ENCODE peak calls at places on chromosome 19, in six cellular contexts. X is SK-N-SH, P is uterus, W is breast epithelium, T is MM.1S, Y is testis. I is an unnamed sample.

GRCh38 chr19:677201-677600 is 1.0 kb downstream of the FSTL3 start:
- DNase-seq in W (peak; percentile 77), T (no peak), P (peak; percentile 80), Y (peak; percentile 58), X (peak; percentile 67), I (no peak)

GRCh38 chr19:2665103-2665502 is 37.4 kb downstream of the GNG7 start:
- DNase-seq in Y (no peak), X (no peak), W (no peak), T (no peak), P (no peak), I (no peak)

GRCh38 chr19:29014857-29015436 is 198.0 kb downstream of the UQCRFS1 start:
- DNase-seq in T (no peak), X (no peak), W (no peak), Y (no peak), P (no peak), I (no peak)

GRCh38 chr19:58328999-58329398 is 2.2 kb downstream of the ZSCAN22 start:
- DNase-seq in X (peak; percentile 61), T (no peak), W (no peak), P (no peak), Y (no peak), I (peak; percentile 47)

GRCh38 chr19:47122359-47123335 is 8.0 kb upstream of the SAE1 start:
- DNase-seq in X (no peak), W (no peak), Y (no peak), T (no peak), P (no peak), I (no peak)

GRCh38 chr19:48683349-48683748 is 10.5 kb upstream of the NTN5 start:
- DNase-seq in P (peak; percentile 46), Y (peak; percentile 84), W (no peak), T (peak; percentile 17), X (no peak), I (no peak)

GRCh38 chr19:802497-802887 is 5.2 kb downstream of the PTBP1 start:
- DNase-seq in X (no peak), P (no peak), W (no peak), Y (no peak), T (no peak), I (no peak)

GRCh38 chr19:47427241-47428176 is 8.2 kb upstream of the MEIS3 start:
- DNase-seq in P (peak; percentile 76), Y (peak; percentile 67), X (peak; percentile 86), W (peak; percentile 67), T (peak; percentile 43), I (peak; percentile 87)

GRCh38 chr19:48591021-48591420 is 15.5 kb upstream of the SPACA4 start:
- DNase-seq in X (no peak), T (no peak), P (no peak), W (no peak), Y (no peak), I (no peak)

GRCh38 chr19:39671739-39672363 is 16.1 kb downstream of the LGALS16 start:
- DNase-seq in X (peak; percentile 34), T (peak; percentile 83), W (no peak), P (no peak), Y (peak; percentile 53), I (peak; percentile 40)

GRCh38 chr19:16161848-16162247 is 11.5 kb downstream of the CIB3 start:
- DNase-seq in Y (no peak), T (no peak), X (no peak), W (no peak), P (no peak), I (no peak)

GRCh38 chr19:2047449-2048103 is 3.5 kb downstream of the MKNK2 start:
- DNase-seq in T (peak; percentile 5), X (no peak), Y (no peak), P (no peak), W (no peak), I (no peak)

GRCh38 chr19:46637224-46637623 is 1.2 kb upstream of the GNG8 start:
- DNase-seq in P (no peak), W (no peak), X (no peak), T (no peak), Y (no peak), I (no peak)

GRCh38 chr19:33697766-33698165 is 76.0 kb downstream of the CHST8 start:
- DNase-seq in T (no peak), P (no peak), Y (no peak), X (no peak), W (no peak), I (no peak)

GRCh38 chr19:38759590-38760003 is 13.7 kb downstream of the LGALS7 start:
- DNase-seq in P (no peak), W (no peak), X (no peak), T (no peak), Y (peak; percentile 80), I (no peak)

GRCh38 chr19:48553676-48554384 is 1.9 kb downstream of the SULT2B1 start:
- DNase-seq in W (no peak), P (peak; percentile 44), T (no peak), X (peak; percentile 67), Y (peak; percentile 62), I (peak; percentile 90)

GRCh38 chr19:55703790-55704215 is 28.8 kb downstream of the EPN1 start:
- DNase-seq in W (no peak), X (peak; percentile 83), Y (peak; percentile 84), T (no peak), P (no peak), I (no peak)

GRCh38 chr19:33194884-33195710 is 967 bp downstream of the LRP3 start:
- DNase-seq in P (peak; percentile 45), X (peak; percentile 78), T (no peak), Y (peak; percentile 70), W (no peak), I (peak; percentile 33)

GRCh38 chr19:48615145-48616040 is 517 bp upstream of the FAM83E start:
- DNase-seq in W (no peak), X (no peak), P (no peak), Y (no peak), T (no peak), I (no peak)

GRCh38 chr19:49114630-49115363 is 627 bp downstream of the LIN7B start:
- DNase-seq in W (no peak), X (peak; percentile 72), T (no peak), Y (peak; percentile 72), P (peak; percentile 62), I (peak; percentile 85)

DNA sequence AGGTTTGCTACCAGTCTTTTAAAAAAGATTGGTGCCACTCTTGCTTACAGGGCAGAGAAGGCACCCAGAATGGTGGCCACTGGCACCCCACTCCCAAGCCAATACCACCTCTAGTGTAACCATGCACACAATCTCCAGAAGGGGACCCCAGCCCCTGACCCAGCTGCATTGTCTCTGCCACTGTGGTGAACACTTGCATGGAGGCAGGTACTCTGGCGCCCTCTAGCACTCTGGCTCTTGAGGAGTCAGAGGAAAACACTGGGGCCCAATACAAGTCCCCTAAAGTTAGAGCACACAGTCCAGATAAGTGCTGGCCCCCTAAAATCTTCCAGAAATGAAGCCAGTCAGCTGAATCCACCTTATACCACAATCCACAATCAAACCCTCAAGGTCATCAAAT is 6.0 kb downstream of the ERVV-1 start:
- DNase-seq in X (no peak), W (no peak), T (no peak), P (no peak), Y (peak; percentile 67), I (peak; percentile 69)
- TF ChIP-seq CTCF in X (no peak), W (no peak), T (no peak), P (no peak), Y (no peak), I (peak; percentile 63)

DNA sequence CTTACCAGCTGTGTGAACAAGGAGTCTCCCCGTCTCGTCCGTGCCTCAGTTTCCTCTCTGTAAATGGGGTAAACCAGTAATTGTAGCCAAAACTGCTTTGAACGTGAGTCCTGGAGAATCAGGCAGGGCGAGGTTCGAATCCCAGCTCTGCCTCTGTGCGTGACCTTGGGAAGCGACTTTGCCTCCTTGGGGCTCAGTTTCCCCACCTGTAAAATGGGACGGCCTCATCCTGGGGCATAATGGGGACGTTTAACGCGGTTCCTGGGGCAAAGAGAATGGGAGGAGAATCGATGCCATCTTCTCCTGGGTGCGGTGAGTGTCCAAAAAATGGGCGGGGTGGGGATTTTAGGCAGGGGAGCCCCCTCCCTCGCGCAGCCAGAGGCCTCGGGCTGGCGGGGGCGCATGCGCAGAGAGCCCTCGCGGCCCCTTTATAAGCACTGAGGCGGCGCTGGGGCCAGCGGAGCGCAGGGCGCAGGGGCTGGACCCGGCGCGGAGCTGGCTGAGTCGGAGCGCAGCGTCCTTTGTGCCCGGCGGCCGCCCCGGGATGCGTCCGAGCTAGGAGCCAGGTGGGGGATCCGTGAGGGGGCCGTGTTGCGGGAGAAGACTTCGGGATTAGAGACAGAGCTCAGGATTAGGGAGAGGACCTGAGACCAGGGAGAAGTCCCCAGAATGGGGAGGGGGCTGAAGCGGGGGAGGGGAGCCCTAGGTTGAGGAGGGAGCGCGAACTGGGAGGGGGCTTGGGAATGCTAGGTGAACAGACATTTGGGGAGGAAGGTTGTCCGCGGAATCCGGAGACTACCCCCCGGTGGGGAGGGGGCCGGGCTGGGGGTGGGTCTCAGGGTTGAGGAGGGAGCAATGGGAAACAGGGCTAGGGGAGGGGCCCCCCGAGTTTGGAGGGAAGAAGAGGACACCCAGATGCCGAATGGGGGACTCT is at the start of gene NCAN:
- DNase-seq in T (no peak), P (no peak), W (no peak), Y (no peak), X (peak; percentile 96), I (peak; percentile 48)
- H3K27me3 ChIP-seq in T (peaks cover 66% of the 10 kb centered on the region), P (peaks cover 21% of the 10 kb centered on the region), W (peaks cover 3% of the 10 kb centered on the region), Y (no peaks in the 10 kb centered on the region), X (peaks cover 12% of the 10 kb centered on the region), I (no peaks in the 10 kb centered on the region)

GRCh38 chr19:41264581-41265375 is 606 bp downstream of the HNRNPUL1 start:
- DNase-seq in P (peak; percentile 55), Y (peak; percentile 75), X (peak; percentile 67), W (peak; percentile 56), T (peak; percentile 55), I (peak; percentile 61)

GRCh38 chr19:41263042-41263849 is 926 bp upstream of the HNRNPUL1 start:
- DNase-seq in X (peak; percentile 50), Y (peak; percentile 79), P (peak; percentile 62), W (peak; percentile 66), T (peak; percentile 61), I (peak; percentile 50)

GRCh38 chr19:41263850-41264580 is at the start of gene HNRNPUL1:
- DNase-seq in W (peak; percentile 100), P (peak; percentile 99), X (peak; percentile 98), Y (peak; percentile 99), T (peak; percentile 100), I (peak; percentile 98)

GRCh38 chr19:41265376-41266153 is 1.4 kb downstream of the HNRNPUL1 start:
- DNase-seq in W (peak; percentile 55), X (peak; percentile 27), P (no peak), T (peak; percentile 10), Y (peak; percentile 33), I (no peak)

DNA sequence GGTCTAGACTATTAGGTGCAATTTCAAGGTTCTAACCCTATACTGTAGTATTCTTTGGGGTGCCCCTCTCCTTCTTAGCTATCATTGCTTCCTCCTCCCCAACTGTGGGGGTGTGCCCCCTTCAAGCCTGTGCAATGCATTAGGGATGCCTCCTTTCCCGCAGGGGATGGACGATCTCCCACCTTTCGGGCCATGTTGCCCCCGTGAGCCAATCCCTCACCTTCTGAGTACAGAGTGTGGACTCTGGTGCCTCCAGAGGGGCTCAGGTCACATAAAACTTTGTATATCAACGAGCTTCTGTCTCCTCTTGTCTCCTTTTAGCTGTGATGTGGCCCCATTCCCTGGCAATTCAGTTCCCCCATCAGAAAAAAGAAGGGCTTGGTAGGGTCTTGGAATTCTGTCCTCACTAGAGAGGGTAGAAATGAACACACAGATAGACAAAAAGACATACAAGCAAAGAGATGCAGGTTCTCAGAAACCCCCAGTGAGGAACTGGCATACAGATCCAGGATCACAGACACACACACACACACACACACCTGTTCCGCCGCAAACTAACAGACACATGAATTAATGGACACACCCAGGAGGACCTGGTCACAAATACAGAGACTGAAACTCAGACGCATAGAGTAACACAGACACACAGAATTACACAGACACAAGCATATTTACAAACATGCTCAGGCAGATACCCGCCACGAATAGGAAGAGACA is 2.5 kb upstream of the HNRNPUL1 start:
- DNase-seq in Y (peak; percentile 27), X (no peak), W (no peak), T (no peak), P (no peak), I (no peak)
- H3K27ac ChIP-seq in Y (peak overlapping the region; percentile 95), X (peak overlapping the region; percentile 95), W (peak overlapping the region; percentile 98), T (peak overlapping the region; percentile 98), P (peak overlapping the region; percentile 94), I (peak overlapping the region; percentile 95)

GRCh38 chr19:31944286-31944685 is 401.1 kb upstream of the ZNF507 start:
- DNase-seq in W (no peak), P (no peak), T (no peak), Y (no peak), X (no peak), I (no peak)
- TF ChIP-seq CTCF in W (no peak), P (no peak), T (no peak), Y (no peak), X (no peak), I (no peak)

I was measured in WERI-Rb-1.